ENCODE peak calls at places on chromosomes 5 and 9, in ten cellular contexts. One of them, this sample, is unnamed.

GRCh38 chr5:54959673-54960418 is 25.5 kb downstream of the ESM1 start:
- DNase-seq in SW 1271: peak
- DNase-seq in tibial nerve: no peak
- DNase-seq in globus pallidus: no peak
- DNase-seq in HFFc6: no peak
- DNase-seq in lower leg skin: no peak
- DNase-seq in esophagus squamous epithelium: no peak
- DNase-seq in GM23248: peak
- DNase-seq in Jurkat, Clone E6-1: no peak
- DNase-seq in HEK293T: peak
- DNase-seq in this sample: no peak

GRCh38 chr5:178468196-178468685 is 122.0 kb downstream of the COL23A1 start:
- DNase-seq in SW 1271: no peak
- DNase-seq in tibial nerve: no peak
- DNase-seq in globus pallidus: no peak
- DNase-seq in HFFc6: no peak
- DNase-seq in lower leg skin: peak
- DNase-seq in esophagus squamous epithelium: no peak
- DNase-seq in GM23248: no peak
- DNase-seq in Jurkat, Clone E6-1: no peak
- DNase-seq in HEK293T: no peak
- DNase-seq in this sample: no peak

GRCh38 chr5:138148811-138149210 is 9.6 kb upstream of the NME5 start:
- DNase-seq in SW 1271: peak
- DNase-seq in tibial nerve: no peak
- DNase-seq in globus pallidus: no peak
- DNase-seq in HFFc6: peak
- DNase-seq in lower leg skin: no peak
- DNase-seq in esophagus squamous epithelium: no peak
- DNase-seq in GM23248: peak
- DNase-seq in Jurkat, Clone E6-1: no peak
- DNase-seq in HEK293T: no peak
- DNase-seq in this sample: no peak

GRCh38 chr5:96483878-96484277 is 50.8 kb upstream of the PCSK1 start:
- DNase-seq in SW 1271: no peak
- DNase-seq in tibial nerve: no peak
- DNase-seq in globus pallidus: no peak
- DNase-seq in HFFc6: peak
- DNase-seq in lower leg skin: no peak
- DNase-seq in esophagus squamous epithelium: no peak
- DNase-seq in GM23248: peak
- DNase-seq in Jurkat, Clone E6-1: peak
- DNase-seq in HEK293T: peak
- DNase-seq in this sample: no peak

GRCh38 chr9:5843450-5844249 is 10.7 kb upstream of the ERMP1 start:
- DNase-seq in SW 1271: no peak
- DNase-seq in tibial nerve: no peak
- DNase-seq in globus pallidus: no peak
- DNase-seq in HFFc6: peak
- DNase-seq in lower leg skin: no peak
- DNase-seq in esophagus squamous epithelium: no peak
- DNase-seq in GM23248: no peak
- DNase-seq in Jurkat, Clone E6-1: no peak
- DNase-seq in HEK293T: peak
- DNase-seq in this sample: no peak

GRCh38 chr9:2559212-2560152 is 62.1 kb upstream of the VLDLR start:
- DNase-seq in SW 1271: peak
- DNase-seq in tibial nerve: peak
- DNase-seq in globus pallidus: peak
- DNase-seq in HFFc6: peak
- DNase-seq in lower leg skin: no peak
- DNase-seq in esophagus squamous epithelium: no peak
- DNase-seq in GM23248: peak
- DNase-seq in Jurkat, Clone E6-1: no peak
- DNase-seq in HEK293T: no peak
- DNase-seq in this sample: peak

GRCh38 chr9:105711867-105712266 is 17.5 kb downstream of the TMEM38B start:
- DNase-seq in SW 1271: no peak
- DNase-seq in tibial nerve: no peak
- DNase-seq in globus pallidus: no peak
- DNase-seq in HFFc6: no peak
- DNase-seq in lower leg skin: no peak
- DNase-seq in esophagus squamous epithelium: no peak
- DNase-seq in GM23248: no peak
- DNase-seq in Jurkat, Clone E6-1: no peak
- DNase-seq in HEK293T: no peak
- DNase-seq in this sample: no peak

GRCh38 chr5:127296321-127296720 is 5.7 kb downstream of the MEGF10 start:
- DNase-seq in SW 1271: peak
- DNase-seq in tibial nerve: no peak
- DNase-seq in globus pallidus: peak
- DNase-seq in HFFc6: peak
- DNase-seq in lower leg skin: no peak
- DNase-seq in esophagus squamous epithelium: no peak
- DNase-seq in GM23248: peak
- DNase-seq in Jurkat, Clone E6-1: no peak
- DNase-seq in HEK293T: no peak
- DNase-seq in this sample: no peak